ENCODE peak calls at places on chromosomes 3 and 15, in ten cellular contexts. J, H, P, Y, F, E, N, C, K and W are unnamed samples.

GRCh38 chr3:147989344-147989743 is 580.2 kb downstream of the ZIC1 start:
- DNase-seq in Y (no peak), K (no peak), P (no peak), N (no peak), J (no peak), F (no peak), H (no peak), E (no peak), C (no peak), W (no peak)

GRCh38 chr15:63502137-63502801 is 2.1 kb upstream of the USP3 start:
- DNase-seq in H (no peak), N (no peak), F (peak; percentile 80), E (no peak), P (no peak), J (no peak), C (peak; percentile 64), Y (peak; percentile 52), K (no peak), W (peak; percentile 35)

GRCh38 chr3:158912188-158912587 is 110.3 kb downstream of the MFSD1 start:
- DNase-seq in F (no peak), H (no peak), Y (no peak), C (no peak), K (no peak), P (no peak), J (no peak), E (no peak), N (peak; percentile 54), W (no peak)

GRCh38 chr3:172787746-172788145 is 37.2 kb downstream of the ECT2 start:
- DNase-seq in C (no peak), K (no peak), Y (no peak), H (no peak), P (no peak), E (no peak), N (no peak), J (no peak), F (no peak), W (no peak)

GRCh38 chr3:57952208-57952631 is 56.0 kb upstream of the FLNB start:
- DNase-seq in H (no peak), J (no peak), Y (no peak), N (peak; percentile 81), F (no peak), P (peak; percentile 36), E (no peak), K (peak; percentile 34), C (no peak), W (no peak)

GRCh38 chr3:28576590-28577220 is 228.1 kb upstream of the AZI2 start:
- DNase-seq in H (no peak), Y (no peak), E (no peak), C (no peak), J (no peak), P (no peak), K (peak; percentile 23), N (peak; percentile 23), F (no peak), W (no peak)

GRCh38 chr3:181791380-181791779 is 79.7 kb downstream of the SOX2 start:
- DNase-seq in F (no peak), C (no peak), N (no peak), Y (no peak), J (no peak), H (no peak), K (no peak), E (no peak), P (no peak), W (no peak)

GRCh38 chr3:157515398-157515797 is 12.2 kb upstream of the VEPH1 start:
- DNase-seq in Y (no peak), E (no peak), J (no peak), H (no peak), N (no peak), C (no peak), K (no peak), F (no peak), P (no peak), W (no peak)

GRCh38 chr3:172094621-172095557 is 55.5 kb downstream of the FNDC3B start:
- DNase-seq in Y (peak; percentile 49), H (no peak), C (no peak), K (peak; percentile 30), F (no peak), P (no peak), E (no peak), J (no peak), N (peak; percentile 43), W (no peak)

GRCh38 chr3:114336122-114336697 is 42.4 kb downstream of the TIGIT start:
- DNase-seq in E (no peak), J (no peak), F (no peak), P (no peak), Y (no peak), K (no peak), H (no peak), C (no peak), N (no peak), W (no peak)

GRCh38 chr15:80609512-80609946 is 85.6 kb upstream of the ABHD17C start:
- DNase-seq in Y (no peak), C (no peak), E (no peak), H (no peak), F (no peak), N (no peak), P (no peak), J (no peak), K (no peak), W (no peak)

GRCh38 chr3:64011685-64012084 is 11.6 kb downstream of the PSMD6 start:
- DNase-seq in J (no peak), H (no peak), N (no peak), E (no peak), P (no peak), F (no peak), K (no peak), Y (no peak), C (no peak), W (no peak)

GRCh38 chr3:133489466-133490085 is 83.9 kb upstream of the CDV3 start:
- DNase-seq in E (no peak), Y (no peak), C (no peak), P (no peak), J (no peak), N (peak; percentile 64), K (no peak), H (no peak), F (no peak), W (no peak)

GRCh38 chr15:72141171-72142084 is 23.2 kb downstream of the SENP8 start:
- DNase-seq in K (no peak), H (peak; percentile 68), C (no peak), F (no peak), J (no peak), N (no peak), P (no peak), Y (no peak), E (no peak), W (no peak)

GRCh38 chr3:164879201-164879600 is 199.1 kb downstream of the SI start:
- DNase-seq in K (no peak), P (no peak), H (no peak), E (no peak), Y (no peak), C (no peak), F (no peak), J (no peak), N (peak; percentile 11), W (no peak)

GRCh38 chr15:90598053-90598577 is 68.4 kb downstream of the CRTC3 start:
- DNase-seq in E (no peak), N (peak; percentile 69), H (peak; percentile 37), P (no peak), K (no peak), Y (peak; percentile 79), J (no peak), F (no peak), C (peak; percentile 79), W (no peak)

GRCh38 chr3:189554868-189555557 is 76.2 kb upstream of the TP63 start:
- DNase-seq in E (no peak), Y (no peak), J (no peak), C (no peak), K (no peak), N (no peak), H (no peak), P (no peak), F (no peak), W (no peak)

GRCh38 chr3:124492824-124493223 is 237.4 kb upstream of the UMPS start:
- DNase-seq in N (peak; percentile 76), C (peak; percentile 76), F (peak; percentile 38), J (peak; percentile 1), Y (peak; percentile 69), H (no peak), P (peak; percentile 54), K (peak; percentile 25), E (no peak), W (no peak)

GRCh38 chr15:90954712-90955671 is at the start of gene RCCD1:
- DNase-seq in J (peak; percentile 97), H (peak; percentile 99), C (peak; percentile 95), N (peak; percentile 98), Y (peak; percentile 96), F (peak; percentile 95), K (peak; percentile 98), P (peak; percentile 92), E (no peak), W (peak; percentile 84)

GRCh38 chr15:36254446-36254845 is 325.0 kb upstream of the CDIN1 start:
- DNase-seq in C (no peak), J (no peak), H (no peak), Y (no peak), F (no peak), K (no peak), P (no peak), N (no peak), E (no peak), W (no peak)
- TF ChIP-seq POLR2AphosphoS5 in C (no peak), J (no peak), H (no peak), Y (no peak), F (no peak), K (no peak), P (no peak), N (no peak), E (no peak), W (no peak)

GRCh38 chr15:83694538-83694937 is 40.6 kb downstream of the ADAMTSL3 start:
- DNase-seq in C (no peak), P (no peak), N (peak; percentile 8), Y (no peak), H (no peak), J (no peak), K (no peak), F (no peak), E (no peak), W (no peak)
- TF ChIP-seq POLR2AphosphoS5 in C (no peak), P (no peak), N (no peak), Y (no peak), H (no peak), J (no peak), K (no peak), F (no peak), E (no peak), W (no peak)

GRCh38 chr3:100982710-100983109 is 10.5 kb downstream of the ABI3BP start:
- DNase-seq in H (no peak), P (no peak), K (no peak), C (no peak), N (peak; percentile 8), J (no peak), F (peak; percentile 13), Y (peak; percentile 17), E (no peak), W (no peak)
- TF ChIP-seq POLR2AphosphoS5 in H (no peak), P (no peak), K (no peak), C (no peak), N (no peak), J (no peak), F (no peak), Y (no peak), E (no peak), W (no peak)

DNA sequence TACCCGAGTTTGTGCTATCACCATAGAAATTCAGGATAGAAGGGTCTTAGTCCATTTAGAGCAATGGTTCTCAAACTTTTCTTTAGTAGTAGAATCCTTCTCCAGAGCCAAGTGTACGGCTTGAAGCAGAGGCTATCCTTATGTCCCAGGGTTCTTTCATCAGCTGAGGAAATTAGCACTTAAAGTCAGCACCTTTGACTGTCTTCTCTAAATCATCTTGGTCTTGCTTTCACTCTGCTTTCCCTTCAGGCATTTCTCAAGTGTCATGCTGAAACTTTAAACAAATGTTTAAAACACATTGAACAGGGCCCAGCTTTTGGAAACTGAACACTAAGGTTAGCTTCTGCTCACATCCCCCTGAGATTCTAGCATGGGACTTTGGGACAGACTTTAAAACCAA is 78.2 kb downstream of the TM4SF4 start:
- DNase-seq in P (no peak), F (no peak), Y (no peak), N (no peak), K (no peak), E (no peak), H (no peak), J (no peak), C (no peak), W (no peak)
- TF ChIP-seq POLR2AphosphoS5 in P (no peak), F (no peak), Y (no peak), N (no peak), K (no peak), E (no peak), H (no peak), J (no peak), C (no peak), W (no peak)